ENCODE peak calls at places on chromosome 19, in seven cellular contexts. S is A549, O is IMR-90, Q is tibial nerve, U is body of pancreas, X is esophagus squamous epithelium, L is testis. B is an unnamed sample.

GRCh38 chr19:48760514-48761221 is 5.3 kb downstream of the FGF21 start:
- DNase-seq in Q (no peak), L (no peak), S (no peak), U (peak), O (no peak), X (no peak), B (no peak)

GRCh38 chr19:48394331-48395169 is 1.1 kb downstream of the GRIN2D start:
- DNase-seq in Q (no peak), S (peak), U (no peak), O (no peak), X (no peak), L (no peak), B (no peak)

GRCh38 chr19:35224681-35225604 is 3.6 kb downstream of the FAM187B start:
- DNase-seq in L (no peak), X (no peak), U (peak), Q (no peak), S (no peak), O (no peak), B (no peak)

GRCh38 chr19:17415107-17415506 is 4.7 kb upstream of the MVB12A start:
- DNase-seq in U (no peak), S (no peak), X (no peak), L (no peak), O (no peak), Q (no peak), B (no peak)

GRCh38 chr19:58346961-58347929 is 6.0 kb downstream of the A1BG start:
- DNase-seq in S (peak), X (no peak), U (peak), O (peak), Q (peak), L (peak), B (no peak)

GRCh38 chr19:41930926-41931592 is 2.8 kb upstream of the ERFL start:
- DNase-seq in Q (no peak), L (no peak), U (no peak), O (no peak), S (no peak), X (no peak), B (no peak)

GRCh38 chr19:41928221-41928683 is at the start of gene ERFL:
- DNase-seq in O (no peak), U (no peak), Q (no peak), L (no peak), X (no peak), S (no peak), B (no peak)

GRCh38 chr19:35395762-35396199 is 24.9 kb downstream of the GPR42 start:
- DNase-seq in X (no peak), O (no peak), Q (no peak), U (peak), L (no peak), S (no peak), B (no peak)

GRCh38 chr19:40418040-40418439 is 4.9 kb upstream of the PRX start:
- DNase-seq in U (no peak), S (no peak), X (no peak), Q (no peak), O (no peak), L (no peak), B (no peak)

GRCh38 chr19:8600816-8601215 is 9.7 kb downstream of the ADAMTS10 start:
- DNase-seq in O (no peak), L (no peak), X (no peak), S (no peak), Q (no peak), U (no peak), B (no peak)

GRCh38 chr19:53195265-53195879 is 2.2 kb upstream of the ZNF665 start:
- DNase-seq in U (peak), Q (peak), X (no peak), L (peak), O (peak), S (peak), B (peak)

GRCh38 chr19:53192771-53193533 is at the start of gene ZNF665:
- DNase-seq in O (peak), S (no peak), L (peak), Q (peak), X (peak), U (peak), B (peak)

GRCh38 chr19:53193534-53194222 is 520 bp upstream of the ZNF665 start:
- DNase-seq in U (no peak), X (no peak), Q (no peak), O (no peak), S (no peak), L (no peak), B (no peak)

GRCh38 chr19:53190253-53190652 is 2.9 kb downstream of the ZNF665 start:
- DNase-seq in O (no peak), L (no peak), S (no peak), X (no peak), Q (no peak), U (no peak), B (no peak)
- TF ChIP-seq CTCF in O (no peak), L (no peak), S (no peak), X (no peak), Q (no peak), U (no peak), B (no peak)

GRCh38 chr19:7348587-7349230 is at the start of gene ARHGEF18:
- DNase-seq in O (no peak), X (no peak), Q (no peak), U (no peak), L (no peak), S (no peak), B (no peak)
- H3K4me3 ChIP-seq in O (no peak), X (peak), Q (no peak), U (no peak), L (no peak), S (no peak), B (no peak)

GRCh38 chr19:45767410-45767880 is 1.6 kb downstream of the SIX5 start:
- DNase-seq in X (no peak), O (peak), S (peak), Q (peak), L (peak), U (peak), B (peak)
- TF ChIP-seq POLR2A in X (peak), O (no peak), S (no peak), Q (peak), L (peak), U (peak), B (no peak)

GRCh38 chr19:54424201-54424600 is 8.9 kb downstream of the TTYH1 start:
- DNase-seq in U (no peak), X (no peak), O (no peak), L (no peak), S (no peak), Q (no peak), B (no peak)
- TF ChIP-seq CTCF in U (no peak), X (no peak), O (no peak), L (no peak), S (no peak), Q (no peak), B (no peak)

GRCh38 chr19:33284146-33284643 is 18.1 kb downstream of the CEBPA start:
- DNase-seq in L (no peak), O (no peak), Q (no peak), S (no peak), U (no peak), X (no peak), B (no peak)

GRCh38 chr19:33283578-33283977 is 18.8 kb downstream of the CEBPA start:
- DNase-seq in L (no peak), U (no peak), O (no peak), X (no peak), Q (no peak), S (no peak), B (no peak)

GRCh38 chr19:33285441-33285927 is 16.9 kb downstream of the CEBPA start:
- DNase-seq in Q (no peak), X (no peak), L (no peak), O (no peak), U (no peak), S (no peak), B (no peak)

GRCh38 chr19:33286899-33287298 is 15.4 kb downstream of the CEBPA start:
- DNase-seq in U (no peak), S (no peak), O (no peak), X (no peak), Q (no peak), L (no peak), B (no peak)

GRCh38 chr19:33284756-33285155 is 17.6 kb downstream of the CEBPA start:
- DNase-seq in S (no peak), Q (no peak), X (no peak), O (no peak), L (no peak), U (no peak), B (no peak)
- H3K4me3 ChIP-seq in S (no peak), Q (no peak), X (no peak), O (no peak), L (no peak), U (no peak), B (no peak)

DNA sequence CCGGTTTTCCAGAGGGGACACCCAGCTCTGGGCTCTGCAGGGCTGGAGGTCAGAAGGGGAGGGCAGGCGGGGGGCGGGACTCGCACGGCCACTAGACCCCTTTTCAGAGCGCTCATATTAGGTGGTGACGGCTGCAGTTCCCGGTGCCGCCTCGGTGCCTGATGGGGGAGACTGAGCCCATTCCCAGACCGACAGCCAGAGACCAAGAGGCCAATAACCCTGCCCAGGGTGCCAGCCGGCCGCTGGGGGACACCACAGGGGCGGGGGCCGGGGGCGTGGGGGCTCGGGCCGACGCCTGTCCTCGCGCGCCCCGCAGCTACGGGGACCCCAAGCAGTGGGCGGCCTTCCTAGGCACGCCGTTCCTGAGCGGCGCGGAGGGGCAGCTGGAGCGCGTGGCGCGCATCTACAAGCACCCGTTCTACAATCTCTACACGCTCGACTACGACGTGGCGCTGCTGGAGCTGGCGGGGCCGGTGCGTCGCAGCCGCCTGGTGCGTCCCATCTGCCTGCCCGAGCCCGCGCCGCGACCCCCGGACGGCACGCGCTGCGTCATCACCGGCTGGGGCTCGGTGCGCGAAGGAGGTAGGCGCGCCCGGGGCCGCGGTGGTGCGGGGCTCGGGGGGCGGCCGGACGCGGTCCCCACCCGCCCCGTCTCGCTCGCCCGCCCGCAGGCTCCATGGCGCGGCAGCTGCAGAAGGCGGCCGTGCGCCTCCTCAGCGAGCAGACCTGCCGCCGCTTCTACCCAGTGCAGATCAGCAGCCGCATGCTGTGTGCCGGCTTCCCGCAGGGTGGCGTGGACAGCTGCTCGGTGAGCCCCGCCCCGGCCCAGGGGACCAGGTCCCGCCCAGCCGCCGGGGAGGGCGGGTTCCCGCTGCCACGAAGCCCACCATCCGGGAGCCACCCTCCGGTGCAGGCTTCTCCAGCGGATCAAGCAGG is 2.4 kb downstream of the TIMM13 start:
- DNase-seq in Q (no peak), X (no peak), L (peak), O (peak), U (peak), S (no peak), B (peak)
- TF ChIP-seq POLR2A in Q (no peak), X (no peak), L (no peak), O (no peak), U (peak), S (no peak), B (no peak)

DNA sequence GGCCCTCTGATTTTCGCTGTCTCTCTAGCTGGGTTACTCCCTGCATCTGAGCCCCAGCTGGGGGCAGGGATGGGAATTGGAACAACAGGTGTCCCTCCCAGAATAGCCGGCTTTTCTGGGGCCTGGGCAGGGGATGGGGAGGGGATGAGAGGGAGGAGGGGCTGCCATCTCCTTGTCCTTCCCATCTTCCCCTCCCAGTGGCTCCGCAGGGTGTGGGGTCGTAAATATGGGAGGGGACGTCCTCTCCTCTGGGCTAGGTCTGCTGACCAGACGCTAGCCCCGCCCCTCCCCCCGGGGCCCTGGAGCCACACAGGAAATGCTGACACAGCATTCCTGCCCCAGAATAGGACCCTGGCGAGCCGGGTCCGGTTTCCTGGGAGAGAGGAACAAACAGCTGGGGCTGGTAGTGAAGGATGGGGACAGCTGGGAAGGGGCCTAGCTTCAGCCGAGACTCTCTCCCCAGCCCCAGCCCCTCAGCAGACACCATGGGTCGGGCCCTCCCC is 1.1 kb downstream of the RYR1 start:
- DNase-seq in S (no peak), X (no peak), U (no peak), Q (peak), L (no peak), O (no peak), B (no peak)
- TF ChIP-seq CTCF in S (no peak), X (no peak), U (no peak), Q (no peak), L (no peak), O (no peak), B (no peak)

DNA sequence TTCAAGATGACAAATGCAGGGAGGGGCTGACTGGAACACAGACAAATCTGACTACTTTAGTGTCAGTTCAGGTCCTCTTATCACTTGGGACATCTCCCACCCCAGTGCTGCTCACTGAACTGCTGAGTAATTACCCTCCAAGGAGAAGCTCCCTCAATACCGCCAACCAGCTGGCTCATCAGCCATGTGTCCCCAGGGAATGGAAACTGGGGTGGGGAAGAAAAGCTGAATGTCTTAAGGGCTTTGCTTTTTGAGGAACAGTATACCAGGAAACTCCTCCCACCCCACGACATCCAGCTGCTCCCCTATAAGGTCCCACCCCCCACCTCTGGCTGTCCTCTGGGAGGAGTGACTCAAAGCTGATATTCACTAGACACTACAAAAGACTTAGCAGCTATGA is 2.0 kb downstream of the ZNF823 start:
- DNase-seq in X (no peak), Q (no peak), O (peak), L (no peak), S (no peak), U (peak), B (peak)
- H3K4me3 ChIP-seq in X (no peak), Q (no peak), O (no peak), L (no peak), S (no peak), U (no peak), B (no peak)

DNA sequence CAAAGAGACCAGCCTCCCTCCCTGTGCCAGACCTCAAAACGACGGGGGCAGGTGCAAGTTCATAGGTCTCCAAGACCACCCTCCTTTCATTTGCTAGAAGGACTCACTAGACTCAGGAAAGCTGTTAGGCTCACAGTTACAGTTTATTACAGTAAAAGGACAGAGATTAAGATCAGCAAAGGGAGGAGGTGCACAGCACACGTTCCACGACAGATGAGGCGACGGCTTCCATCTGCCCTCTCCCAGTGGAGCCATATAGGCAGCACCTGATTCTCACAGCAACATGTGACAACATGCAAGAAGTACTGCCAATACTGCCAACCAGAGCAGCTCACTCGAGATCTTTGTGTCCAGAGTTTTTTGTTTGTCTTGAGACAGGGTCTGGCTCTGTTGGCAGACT is 9.4 kb upstream of the CEACAM19 start:
- DNase-seq in O (peak), S (no peak), U (no peak), Q (no peak), L (no peak), X (no peak), B (no peak)
- TF ChIP-seq POLR2A in O (no peak), S (no peak), U (no peak), Q (no peak), L (no peak), X (no peak), B (no peak)

B was measured in lower leg skin.